ENCODE peak calls at places on chromosomes 16 and 17, in nine cellular contexts. One of them, this sample, is unnamed.

GRCh38 chr17:63406689-63407330 is 39.3 kb downstream of the CYB561 start:
- DNase-seq in H7: peak
- DNase-seq in OCI-M1: peak
- DNase-seq in adipocyte: peak
- DNase-seq in effector memory CD4-positive, alpha-beta T cell: peak
- DNase-seq in SHP77: peak
- DNase-seq in GM23248: peak
- DNase-seq in glutamatergic neuron: peak
- DNase-seq in lung: peak
- DNase-seq in this sample: peak

GRCh38 chr17:76353004-76353598 is 615 bp downstream of the PRPSAP1 start:
- DNase-seq in H7: peak
- DNase-seq in OCI-M1: peak
- DNase-seq in adipocyte: peak
- DNase-seq in effector memory CD4-positive, alpha-beta T cell: no peak
- DNase-seq in SHP77: peak
- DNase-seq in GM23248: peak
- DNase-seq in glutamatergic neuron: peak
- DNase-seq in lung: no peak
- DNase-seq in this sample: peak

GRCh38 chr16:73040136-73040535 is 7.8 kb downstream of the ZFHX3 start:
- DNase-seq in H7: peak
- DNase-seq in OCI-M1: no peak
- DNase-seq in adipocyte: no peak
- DNase-seq in effector memory CD4-positive, alpha-beta T cell: no peak
- DNase-seq in SHP77: no peak
- DNase-seq in GM23248: no peak
- DNase-seq in glutamatergic neuron: no peak
- DNase-seq in lung: no peak
- DNase-seq in this sample: no peak

GRCh38 chr16:55482056-55482455 is 3.1 kb downstream of the MMP2 start:
- DNase-seq in H7: no peak
- DNase-seq in OCI-M1: no peak
- DNase-seq in adipocyte: peak
- DNase-seq in effector memory CD4-positive, alpha-beta T cell: no peak
- DNase-seq in SHP77: no peak
- DNase-seq in GM23248: peak
- DNase-seq in glutamatergic neuron: no peak
- DNase-seq in lung: no peak
- DNase-seq in this sample: no peak

GRCh38 chr17:64148017-64148631 is 18.2 kb upstream of the ERN1 start:
- DNase-seq in H7: peak
- DNase-seq in OCI-M1: no peak
- DNase-seq in adipocyte: no peak
- DNase-seq in effector memory CD4-positive, alpha-beta T cell: no peak
- DNase-seq in SHP77: no peak
- DNase-seq in GM23248: peak
- DNase-seq in glutamatergic neuron: no peak
- DNase-seq in lung: no peak
- DNase-seq in this sample: peak

GRCh38 chr17:49290690-49291326 is 60.2 kb upstream of the PHOSPHO1 start:
- DNase-seq in H7: peak
- DNase-seq in OCI-M1: peak
- DNase-seq in adipocyte: peak
- DNase-seq in effector memory CD4-positive, alpha-beta T cell: no peak
- DNase-seq in SHP77: peak
- DNase-seq in GM23248: peak
- DNase-seq in glutamatergic neuron: no peak
- DNase-seq in lung: no peak
- DNase-seq in this sample: peak

GRCh38 chr16:79009911-79010310 is 590.6 kb downstream of the MAF start:
- DNase-seq in H7: no peak
- DNase-seq in OCI-M1: no peak
- DNase-seq in adipocyte: no peak
- DNase-seq in effector memory CD4-positive, alpha-beta T cell: no peak
- DNase-seq in SHP77: no peak
- DNase-seq in GM23248: no peak
- DNase-seq in glutamatergic neuron: no peak
- DNase-seq in lung: no peak
- DNase-seq in this sample: no peak

GRCh38 chr17:50903604-50904521 is 37.7 kb upstream of the TOB1 start:
- DNase-seq in H7: no peak
- DNase-seq in OCI-M1: no peak
- DNase-seq in adipocyte: peak
- DNase-seq in effector memory CD4-positive, alpha-beta T cell: no peak
- DNase-seq in SHP77: peak
- DNase-seq in GM23248: peak
- DNase-seq in glutamatergic neuron: no peak
- DNase-seq in lung: no peak
- DNase-seq in this sample: no peak

GRCh38 chr16:55088098-55088497 is 157.4 kb downstream of the IRX5 start:
- DNase-seq in H7: no peak
- DNase-seq in OCI-M1: no peak
- DNase-seq in adipocyte: no peak
- DNase-seq in effector memory CD4-positive, alpha-beta T cell: no peak
- DNase-seq in SHP77: no peak
- DNase-seq in GM23248: no peak
- DNase-seq in glutamatergic neuron: no peak
- DNase-seq in lung: no peak
- DNase-seq in this sample: no peak

GRCh38 chr16:68676113-68676860 is 31.2 kb downstream of the CDH3 start:
- DNase-seq in H7: no peak
- DNase-seq in OCI-M1: no peak
- DNase-seq in adipocyte: no peak
- DNase-seq in effector memory CD4-positive, alpha-beta T cell: no peak
- DNase-seq in SHP77: no peak
- DNase-seq in GM23248: peak
- DNase-seq in glutamatergic neuron: no peak
- DNase-seq in lung: no peak
- DNase-seq in this sample: no peak

GRCh38 chr16:86307518-86307903 is 202.8 kb upstream of the FOXF1 start:
- DNase-seq in H7: no peak
- DNase-seq in OCI-M1: no peak
- DNase-seq in adipocyte: peak
- DNase-seq in effector memory CD4-positive, alpha-beta T cell: no peak
- DNase-seq in SHP77: no peak
- DNase-seq in GM23248: peak
- DNase-seq in glutamatergic neuron: no peak
- DNase-seq in lung: no peak
- DNase-seq in this sample: no peak

GRCh38 chr17:27247958-27248342 is 46.0 kb upstream of the WSB1 start:
- DNase-seq in H7: no peak
- DNase-seq in OCI-M1: no peak
- DNase-seq in adipocyte: no peak
- DNase-seq in effector memory CD4-positive, alpha-beta T cell: no peak
- DNase-seq in SHP77: no peak
- DNase-seq in GM23248: no peak
- DNase-seq in glutamatergic neuron: no peak
- DNase-seq in lung: no peak
- DNase-seq in this sample: no peak

GRCh38 chr16:5314377-5314776 is 216.8 kb upstream of the EEF2KMT start:
- DNase-seq in H7: no peak
- DNase-seq in OCI-M1: no peak
- DNase-seq in adipocyte: no peak
- DNase-seq in effector memory CD4-positive, alpha-beta T cell: no peak
- DNase-seq in SHP77: no peak
- DNase-seq in GM23248: no peak
- DNase-seq in glutamatergic neuron: no peak
- DNase-seq in lung: no peak
- DNase-seq in this sample: no peak

GRCh38 chr16:59683709-59684108 is 949.6 kb upstream of the GOT2 start:
- DNase-seq in H7: no peak
- DNase-seq in OCI-M1: no peak
- DNase-seq in adipocyte: no peak
- DNase-seq in effector memory CD4-positive, alpha-beta T cell: no peak
- DNase-seq in SHP77: no peak
- DNase-seq in GM23248: peak
- DNase-seq in glutamatergic neuron: no peak
- DNase-seq in lung: no peak
- DNase-seq in this sample: no peak

GRCh38 chr17:17044846-17045561 is 2.7 kb downstream of the MPRIP start:
- DNase-seq in H7: peak
- DNase-seq in OCI-M1: peak
- DNase-seq in adipocyte: peak
- DNase-seq in effector memory CD4-positive, alpha-beta T cell: no peak
- DNase-seq in SHP77: peak
- DNase-seq in GM23248: peak
- DNase-seq in glutamatergic neuron: peak
- DNase-seq in lung: no peak
- DNase-seq in this sample: peak